ENCODE peak calls at places on chromosomes 7 and 10, in nine cellular contexts. K is GM13976; E is germinal center; L is coronary artery; U is stimulated activated CD4-positive, alpha-beta T cell treated with anti-CD3 and anti-CD28 coated beads, Interleukin-15, amount 100 ng/mL, for 24 hours; S is kidney tubule cell; Y is SW 1271; W is NCI-H345; X is activated naive CD4-positive, alpha-beta T cell treated with anti-CD3 and anti-CD28 coated beads for 36 hours. A is an unnamed sample.

GRCh38 chr10:88027570-88027969 is 164.1 kb downstream of the PTEN start:
- DNase-seq in S (no peak), W (no peak), L (no peak), Y (no peak), E (peak; percentile 33), X (no peak), U (no peak), K (peak; percentile 39), A (no peak)

GRCh38 chr7:8119228-8119627 is 142.7 kb downstream of the ICA1 start:
- DNase-seq in K (no peak), L (no peak), S (no peak), W (no peak), E (no peak), X (no peak), Y (no peak), U (no peak), A (no peak)

GRCh38 chr10:130362308-130362761 is 226.1 kb downstream of the GLRX3 start:
- DNase-seq in Y (no peak), S (peak; percentile 28), E (no peak), X (no peak), U (no peak), L (peak; percentile 47), K (no peak), W (peak; percentile 6), A (no peak)

GRCh38 chr10:4174197-4174596 is 389.2 kb upstream of the KLF6 start:
- DNase-seq in Y (no peak), L (no peak), E (no peak), X (peak; percentile 12), W (no peak), K (no peak), U (no peak), S (no peak), A (peak; percentile 54)

GRCh38 chr10:82358486-82359097 is 483.6 kb downstream of the NRG3 start:
- DNase-seq in L (no peak), K (no peak), U (no peak), S (no peak), X (no peak), Y (no peak), W (no peak), E (no peak), A (no peak)

GRCh38 chr10:95820363-95820762 is 64.4 kb downstream of the ENTPD1 start:
- DNase-seq in W (no peak), U (no peak), L (no peak), X (no peak), Y (no peak), E (no peak), S (no peak), K (no peak), A (no peak)

GRCh38 chr7:22611758-22612079 is 111.7 kb upstream of the STEAP1B start:
- DNase-seq in E (no peak), K (no peak), Y (no peak), L (no peak), X (no peak), S (no peak), U (no peak), W (no peak), A (no peak)

GRCh38 chr7:84083846-84084245 is 110.7 kb downstream of the SEMA3A start:
- DNase-seq in S (no peak), L (no peak), Y (no peak), K (no peak), U (no peak), W (no peak), E (no peak), X (no peak), A (no peak)

GRCh38 chr10:87845624-87846377 is 17.5 kb downstream of the KLLN start:
- DNase-seq in K (no peak), X (no peak), Y (no peak), U (no peak), S (peak; percentile 86), E (no peak), L (no peak), W (no peak), A (no peak)

GRCh38 chr10:2019281-2019680 is 282.0 kb upstream of the ADARB2 start:
- DNase-seq in U (no peak), K (no peak), S (no peak), X (no peak), E (no peak), W (no peak), Y (no peak), L (no peak), A (no peak)

GRCh38 chr7:81608748-81609382 is 161.0 kb downstream of the HGF start:
- DNase-seq in L (no peak), S (peak; percentile 37), K (no peak), U (no peak), Y (no peak), W (no peak), E (no peak), X (no peak), A (no peak)

GRCh38 chr10:94206176-94206575 is 156.6 kb downstream of the NOC3L start:
- DNase-seq in W (no peak), K (no peak), L (no peak), Y (no peak), S (no peak), E (no peak), X (no peak), U (no peak), A (no peak)

GRCh38 chr7:3301831-3302618 is 973 bp downstream of the SDK1 start:
- DNase-seq in E (no peak), X (peak; percentile 14), U (peak; percentile 14), S (peak; percentile 41), L (peak; percentile 76), K (no peak), Y (peak; percentile 21), W (peak; percentile 59), A (peak; percentile 19)

GRCh38 chr10:96470108-96470743 is 43.5 kb downstream of the TLL2 start:
- DNase-seq in Y (peak; percentile 4), K (peak; percentile 77), X (peak; percentile 57), U (peak; percentile 44), S (peak; percentile 52), W (no peak), E (peak; percentile 71), L (no peak), A (peak; percentile 50)

GRCh38 chr10:88117869-88118632 is 254.6 kb downstream of the PTEN start:
- DNase-seq in K (no peak), S (no peak), W (no peak), L (no peak), Y (no peak), U (peak; percentile 35), X (no peak), E (no peak), A (no peak)

GRCh38 chr10:132192991-132193670 is 6.4 kb downstream of the DPYSL4 start:
- DNase-seq in X (no peak), L (no peak), Y (no peak), S (no peak), W (no peak), E (no peak), U (no peak), K (no peak), A (no peak)

GRCh38 chr7:92251181-92251580 is 5.4 kb downstream of the ANKIB1 start:
- DNase-seq in W (no peak), K (no peak), L (no peak), U (no peak), Y (no peak), E (no peak), X (no peak), S (peak; percentile 17), A (no peak)

GRCh38 chr7:28813238-28813962 is 144.7 kb downstream of the TRIL start:
- DNase-seq in L (no peak), E (no peak), X (no peak), K (no peak), Y (no peak), W (no peak), S (no peak), U (no peak), A (no peak)

GRCh38 chr7:133300811-133301210 is 47.9 kb downstream of the EXOC4 start:
- DNase-seq in S (no peak), U (no peak), L (no peak), Y (no peak), E (no peak), X (no peak), K (no peak), W (no peak), A (no peak)

GRCh38 chr7:129515381-129515780 is 13.1 kb downstream of the SMKR1 start:
- DNase-seq in S (no peak), Y (no peak), U (no peak), L (no peak), W (no peak), K (no peak), X (no peak), E (no peak), A (no peak)

GRCh38 chr7:44377681-44378421 is 52.5 kb upstream of the CAMK2B start:
- DNase-seq in S (no peak), U (no peak), Y (no peak), W (no peak), K (peak; percentile 76), L (peak; percentile 47), E (peak; percentile 84), X (no peak), A (no peak)

GRCh38 chr10:100866575-100867098 is 46.1 kb upstream of the SLF2 start:
- DNase-seq in S (no peak), E (no peak), U (no peak), X (no peak), L (no peak), K (no peak), W (no peak), Y (no peak), A (no peak)

GRCh38 chr10:97849101-97849490 is 547 bp upstream of the GOLGA7B start:
- DNase-seq in L (no peak), E (no peak), Y (no peak), W (peak; percentile 70), X (no peak), K (no peak), U (no peak), S (peak; percentile 38), A (peak; percentile 85)

GRCh38 chr10:22713853-22714523 is 390 bp downstream of the PIP4K2A start:
- DNase-seq in L (no peak), X (peak; percentile 46), S (peak; percentile 41), K (no peak), E (peak; percentile 51), W (no peak), U (peak; percentile 60), Y (no peak), A (no peak)

GRCh38 chr10:4684434-4684833 is 141.6 kb upstream of the AKR1E2 start:
- DNase-seq in Y (no peak), W (no peak), S (peak; percentile 66), K (no peak), X (no peak), U (no peak), L (no peak), E (no peak), A (peak; percentile 25)

GRCh38 chr10:132311338-132311939 is 3.7 kb upstream of the STK32C start:
- DNase-seq in L (no peak), W (no peak), E (no peak), Y (no peak), S (peak; percentile 15), X (no peak), K (no peak), U (no peak), A (no peak)

GRCh38 chr10:10213237-10213636 is 804.4 kb upstream of the CELF2 start:
- DNase-seq in X (no peak), Y (no peak), U (no peak), K (no peak), W (no peak), E (no peak), L (no peak), S (no peak), A (no peak)

GRCh38 chr10:89206402-89207180 is 526 bp downstream of the CH25H start:
- DNase-seq in L (peak; percentile 79), S (peak; percentile 14), U (peak; percentile 40), X (peak; percentile 56), W (peak; percentile 17), Y (no peak), E (peak; percentile 21), K (peak; percentile 32), A (no peak)

GRCh38 chr7:131002600-131002999 is 268.6 kb upstream of the KLF14 start:
- DNase-seq in U (no peak), L (no peak), S (no peak), E (no peak), W (no peak), K (no peak), Y (no peak), X (no peak), A (no peak)

GRCh38 chr7:149734514-149735075 is 38.8 kb downstream of the ZNF467 start:
- DNase-seq in Y (no peak), W (peak; percentile 9), U (no peak), E (no peak), X (no peak), K (no peak), S (no peak), L (no peak), A (no peak)

GRCh38 chr10:77305650-77306632 is 331.7 kb downstream of the KCNMA1 start:
- DNase-seq in W (no peak), U (no peak), Y (no peak), L (no peak), X (no peak), K (no peak), E (no peak), S (no peak), A (peak; percentile 56)

A was measured in T47D.